ENCODE peak calls at places on chromosomes 11 and 22, in eight cellular contexts. I is epithelial cell of esophagus; W is activated naive CD8-positive, alpha-beta T cell treated with anti-CD3 and anti-CD28 coated beads, Interleukin-2, amount 50 U/mL, for 24 hours; U is kidney tubule cell; P is MCF 10A; O is GM23248; M is Peyer's patch; B is left lobe of liver. J is an unnamed sample.

GRCh38 chr22:25749420-25750169 is 7.6 kb downstream of the MYO18B start:
- DNase-seq in I (no peak), W (no peak), U (no peak), P (no peak), O (no peak), M (no peak), B (no peak), J (peak)

GRCh38 chr11:46389450-46390330 is 1.9 kb downstream of the CHRM4 start:
- DNase-seq in I (peak), W (peak), U (peak), P (peak), O (peak), M (peak), B (peak), J (peak)

GRCh38 chr11:106939157-106939556 is 79.1 kb downstream of the GUCY1A2 start:
- DNase-seq in I (no peak), W (no peak), U (no peak), P (no peak), O (no peak), M (no peak), B (no peak), J (no peak)

GRCh38 chr22:36413022-36413770 is 25.4 kb upstream of the MYH9 start:
- DNase-seq in I (peak), W (no peak), U (peak), P (peak), O (peak), M (peak), B (no peak), J (no peak)

GRCh38 chr22:21640810-21641209 is 1.3 kb upstream of the SDF2L1 start:
- DNase-seq in I (no peak), W (no peak), U (no peak), P (no peak), O (no peak), M (no peak), B (no peak), J (no peak)

GRCh38 chr22:26197427-26197826 is 28.2 kb downstream of the SEZ6L start:
- DNase-seq in I (no peak), W (no peak), U (no peak), P (no peak), O (no peak), M (no peak), B (no peak), J (no peak)

GRCh38 chr22:49964136-49964492 is 3.5 kb downstream of the PIM3 start:
- DNase-seq in I (no peak), W (no peak), U (no peak), P (no peak), O (no peak), M (no peak), B (peak), J (peak)

GRCh38 chr11:119422505-119423416 is at the start of gene THY1:
- DNase-seq in I (no peak), W (no peak), U (no peak), P (no peak), O (peak), M (no peak), B (no peak), J (no peak)

GRCh38 chr11:116792144-116792868 is 627 bp upstream of the APOA5 start:
- DNase-seq in I (no peak), W (no peak), U (no peak), P (no peak), O (no peak), M (no peak), B (peak), J (no peak)

GRCh38 chr11:134503596-134503995 is 91.6 kb upstream of the B3GAT1 start:
- DNase-seq in I (no peak), W (no peak), U (no peak), P (no peak), O (no peak), M (peak), B (no peak), J (no peak)

GRCh38 chr11:89433278-89433677 is 57.9 kb downstream of the NOX4 start:
- DNase-seq in I (no peak), W (no peak), U (no peak), P (no peak), O (no peak), M (no peak), B (no peak), J (no peak)

GRCh38 chr11:86592047-86592564 is 80.3 kb downstream of the ME3 start:
- DNase-seq in I (peak), W (no peak), U (peak), P (no peak), O (peak), M (no peak), B (no peak), J (no peak)

GRCh38 chr11:67530282-67530592 is 7.0 kb upstream of the CABP2 start:
- DNase-seq in I (no peak), W (no peak), U (no peak), P (no peak), O (peak), M (no peak), B (no peak), J (no peak)

GRCh38 chr11:47282462-47282861 is 12.5 kb downstream of the MADD start:
- DNase-seq in I (no peak), W (no peak), U (no peak), P (no peak), O (no peak), M (no peak), B (no peak), J (no peak)

GRCh38 chr11:120339394-120339890 is 3.2 kb downstream of the ARHGEF12 start:
- DNase-seq in I (peak), W (no peak), U (peak), P (no peak), O (peak), M (no peak), B (no peak), J (peak)

GRCh38 chr11:2825886-2826678 is 59.5 kb downstream of the CDKN1C start:
- DNase-seq in I (peak), W (peak), U (peak), P (peak), O (peak), M (no peak), B (no peak), J (no peak)

GRCh38 chr11:1129143-1129665 is 28.5 kb upstream of the MUC5AC start:
- DNase-seq in I (no peak), W (no peak), U (no peak), P (no peak), O (no peak), M (no peak), B (no peak), J (no peak)

GRCh38 chr22:29787371-29787980 is 20.3 kb downstream of the UQCR10 start:
- DNase-seq in I (peak), W (no peak), U (no peak), P (no peak), O (no peak), M (no peak), B (peak), J (no peak)

GRCh38 chr11:131868769-131869482 is 498.5 kb downstream of the NTM start:
- DNase-seq in I (peak), W (no peak), U (peak), P (no peak), O (no peak), M (no peak), B (no peak), J (no peak)

GRCh38 chr11:78145511-78146030 is 6.1 kb upstream of the ALG8 start:
- DNase-seq in I (no peak), W (no peak), U (no peak), P (no peak), O (no peak), M (no peak), B (no peak), J (no peak)

GRCh38 chr11:1433977-1434640 is 44.4 kb downstream of the BRSK2 start:
- DNase-seq in I (no peak), W (no peak), U (no peak), P (no peak), O (no peak), M (no peak), B (no peak), J (no peak)

GRCh38 chr11:95920460-95921105 is 3.3 kb downstream of the MTMR2 start:
- DNase-seq in I (peak), W (no peak), U (no peak), P (peak), O (peak), M (no peak), B (no peak), J (no peak)

GRCh38 chr11:71453911-71454304 is 905 bp downstream of the NADSYN1 start:
- DNase-seq in I (peak), W (no peak), U (no peak), P (no peak), O (no peak), M (no peak), B (no peak), J (no peak)

GRCh38 chr22:24951942-24952836 is at the start of gene KIAA1671:
- DNase-seq in I (peak), W (peak), U (peak), P (peak), O (peak), M (peak), B (peak), J (peak)

GRCh38 chr11:12455938-12456337 is 78.6 kb downstream of the PARVA start:
- DNase-seq in I (no peak), W (no peak), U (no peak), P (no peak), O (peak), M (no peak), B (no peak), J (no peak)

GRCh38 chr11:74094393-74094792 is 76.4 kb downstream of the C2CD3 start:
- DNase-seq in I (peak), W (no peak), U (no peak), P (peak), O (no peak), M (no peak), B (no peak), J (no peak)

GRCh38 chr11:94895971-94896370 is 77.4 kb downstream of the CWC15 start:
- DNase-seq in I (peak), W (no peak), U (peak), P (peak), O (peak), M (no peak), B (no peak), J (no peak)

GRCh38 chr11:119094816-119095065 is 6.9 kb downstream of the DPAGT1 start:
- DNase-seq in I (peak), W (no peak), U (peak), P (peak), O (peak), M (peak), B (peak), J (no peak)

GRCh38 chr22:48301908-48302307 is 1525.8 kb downstream of the BRD1 start:
- DNase-seq in I (no peak), W (no peak), U (no peak), P (no peak), O (no peak), M (no peak), B (no peak), J (no peak)

GRCh38 chr11:72896431-72896830 is 82.2 kb downstream of the ATG16L2 start:
- DNase-seq in I (no peak), W (no peak), U (no peak), P (no peak), O (no peak), M (no peak), B (no peak), J (no peak)

GRCh38 chr11:3786781-3787428 is 10.4 kb downstream of the NUP98 start:
- DNase-seq in I (no peak), W (no peak), U (peak), P (no peak), O (peak), M (no peak), B (no peak), J (no peak)

GRCh38 chr22:41240377-41241132 is at the start of gene CHADL:
- DNase-seq in I (no peak), W (no peak), U (no peak), P (no peak), O (no peak), M (no peak), B (no peak), J (no peak)

J was measured in activated T-cell treated with anti-CD3 and anti-CD28 coated beads, Interleukin-2, amount 50 U/mL, for 48 hours.